ENCODE peak calls at places on chromosomes 3 and 15, in six cellular contexts. One of them, this sample, is unnamed.

GRCh38 chr3:108092556-108092955 is 1.7 kb upstream of the CD47 start:
- DNase-seq in upper lobe of left lung: no peak
- DNase-seq in vagina: no peak
- DNase-seq in K562: no peak
- DNase-seq in breast epithelium: no peak
- DNase-seq in HepG2: no peak
- DNase-seq in this sample: no peak

GRCh38 chr3:10553586-10554235 is 48.3 kb upstream of the ATP2B2 start:
- DNase-seq in vagina: no peak
- DNase-seq in breast epithelium: no peak
- DNase-seq in K562: peak; percentile 17
- DNase-seq in upper lobe of left lung: no peak
- DNase-seq in HepG2: no peak
- DNase-seq in this sample: no peak

GRCh38 chr3:10248984-10249748 is 907 bp downstream of the TATDN2 start:
- DNase-seq in breast epithelium: peak; percentile 19
- DNase-seq in K562: peak; percentile 71
- DNase-seq in upper lobe of left lung: peak; percentile 79
- DNase-seq in vagina: no peak
- DNase-seq in HepG2: no peak
- DNase-seq in this sample: peak; percentile 44

GRCh38 chr3:52436500-52437106 is 8.3 kb downstream of the SEMA3G start:
- DNase-seq in K562: no peak
- DNase-seq in breast epithelium: no peak
- DNase-seq in upper lobe of left lung: no peak
- DNase-seq in HepG2: no peak
- DNase-seq in vagina: no peak
- DNase-seq in this sample: no peak

GRCh38 chr3:66437341-66437929 is 63.4 kb downstream of the LRIG1 start:
- DNase-seq in upper lobe of left lung: no peak
- DNase-seq in breast epithelium: no peak
- DNase-seq in HepG2: no peak
- DNase-seq in vagina: no peak
- DNase-seq in K562: no peak
- DNase-seq in this sample: no peak

GRCh38 chr15:36090276-36090946 is 489.0 kb upstream of the CDIN1 start:
- DNase-seq in vagina: no peak
- DNase-seq in HepG2: no peak
- DNase-seq in upper lobe of left lung: no peak
- DNase-seq in K562: no peak
- DNase-seq in breast epithelium: no peak
- DNase-seq in this sample: no peak

GRCh38 chr15:67717776-67718175 is 107.5 kb upstream of the SKOR1 start:
- DNase-seq in vagina: no peak
- DNase-seq in upper lobe of left lung: no peak
- DNase-seq in K562: no peak
- DNase-seq in breast epithelium: no peak
- DNase-seq in HepG2: no peak
- DNase-seq in this sample: no peak

GRCh38 chr3:45915518-45916231 is 27.6 kb upstream of the CXCR6 start:
- DNase-seq in HepG2: no peak
- DNase-seq in breast epithelium: no peak
- DNase-seq in vagina: no peak
- DNase-seq in K562: peak; percentile 42
- DNase-seq in upper lobe of left lung: peak; percentile 60
- DNase-seq in this sample: peak; percentile 48

GRCh38 chr3:44865272-44866005 is 3.7 kb downstream of the TMEM42 start:
- DNase-seq in HepG2: no peak
- DNase-seq in K562: no peak
- DNase-seq in upper lobe of left lung: no peak
- DNase-seq in vagina: no peak
- DNase-seq in breast epithelium: no peak
- DNase-seq in this sample: no peak

GRCh38 chr3:186772886-186773417 is 10.4 kb upstream of the EIF4A2 start:
- DNase-seq in upper lobe of left lung: peak; percentile 88
- DNase-seq in HepG2: no peak
- DNase-seq in vagina: no peak
- DNase-seq in K562: no peak
- DNase-seq in breast epithelium: peak; percentile 47
- DNase-seq in this sample: peak; percentile 79

GRCh38 chr3:129602730-129603560 is 3.5 kb downstream of the PLXND1 start:
- DNase-seq in upper lobe of left lung: peak; percentile 67
- DNase-seq in vagina: no peak
- DNase-seq in breast epithelium: peak; percentile 53
- DNase-seq in HepG2: peak; percentile 55
- DNase-seq in K562: no peak
- DNase-seq in this sample: peak; percentile 56

GRCh38 chr3:156665296-156665695 is 9.1 kb upstream of the TIPARP start:
- DNase-seq in vagina: no peak
- DNase-seq in K562: no peak
- DNase-seq in upper lobe of left lung: no peak
- DNase-seq in breast epithelium: no peak
- DNase-seq in HepG2: no peak
- DNase-seq in this sample: no peak

GRCh38 chr3:171838218-171838720 is 4.9 kb upstream of the TMEM212 start:
- DNase-seq in breast epithelium: peak; percentile 57
- DNase-seq in HepG2: peak; percentile 90
- DNase-seq in K562: no peak
- DNase-seq in vagina: no peak
- DNase-seq in upper lobe of left lung: no peak
- DNase-seq in this sample: peak; percentile 20

GRCh38 chr3:4824948-4825325 is 154.3 kb upstream of the BHLHE40 start:
- DNase-seq in upper lobe of left lung: no peak
- DNase-seq in HepG2: peak; percentile 3
- DNase-seq in breast epithelium: no peak
- DNase-seq in K562: peak; percentile 63
- DNase-seq in vagina: no peak
- DNase-seq in this sample: no peak

GRCh38 chr3:52228266-52228665 is 2.8 kb upstream of the TLR9 start:
- DNase-seq in breast epithelium: no peak
- DNase-seq in K562: peak; percentile 25
- DNase-seq in HepG2: no peak
- DNase-seq in vagina: no peak
- DNase-seq in upper lobe of left lung: no peak
- DNase-seq in this sample: no peak

GRCh38 chr3:100396967-100397366 is 3.9 kb downstream of the TOMM70 start:
- DNase-seq in breast epithelium: no peak
- DNase-seq in HepG2: no peak
- DNase-seq in upper lobe of left lung: no peak
- DNase-seq in vagina: no peak
- DNase-seq in K562: no peak
- DNase-seq in this sample: no peak

GRCh38 chr3:71537211-71537611 is 46.3 kb downstream of the FOXP1 start:
- DNase-seq in HepG2: no peak
- DNase-seq in vagina: no peak
- DNase-seq in upper lobe of left lung: no peak
- DNase-seq in breast epithelium: peak; percentile 62
- DNase-seq in K562: no peak
- DNase-seq in this sample: no peak

GRCh38 chr3:193826126-193826795 is 233.3 kb downstream of the OPA1 start:
- DNase-seq in breast epithelium: peak; percentile 44
- DNase-seq in K562: no peak
- DNase-seq in HepG2: no peak
- DNase-seq in vagina: no peak
- DNase-seq in upper lobe of left lung: no peak
- DNase-seq in this sample: peak; percentile 27

GRCh38 chr3:135694142-135694541 is 271.4 kb upstream of the PPP2R3A start:
- DNase-seq in HepG2: no peak
- DNase-seq in breast epithelium: no peak
- DNase-seq in vagina: no peak
- DNase-seq in upper lobe of left lung: no peak
- DNase-seq in K562: no peak
- DNase-seq in this sample: no peak

GRCh38 chr15:60568301-60568742 is 89.4 kb upstream of the ICE2 start:
- DNase-seq in breast epithelium: no peak
- DNase-seq in K562: no peak
- DNase-seq in vagina: no peak
- DNase-seq in upper lobe of left lung: no peak
- DNase-seq in HepG2: no peak
- DNase-seq in this sample: peak; percentile 48

GRCh38 chr15:40338921-40339620 is 1.7 kb downstream of the CCDC9B start:
- DNase-seq in K562: no peak
- DNase-seq in HepG2: peak; percentile 85
- DNase-seq in upper lobe of left lung: peak; percentile 39
- DNase-seq in breast epithelium: peak; percentile 94
- DNase-seq in vagina: no peak
- DNase-seq in this sample: peak; percentile 35

DNA sequence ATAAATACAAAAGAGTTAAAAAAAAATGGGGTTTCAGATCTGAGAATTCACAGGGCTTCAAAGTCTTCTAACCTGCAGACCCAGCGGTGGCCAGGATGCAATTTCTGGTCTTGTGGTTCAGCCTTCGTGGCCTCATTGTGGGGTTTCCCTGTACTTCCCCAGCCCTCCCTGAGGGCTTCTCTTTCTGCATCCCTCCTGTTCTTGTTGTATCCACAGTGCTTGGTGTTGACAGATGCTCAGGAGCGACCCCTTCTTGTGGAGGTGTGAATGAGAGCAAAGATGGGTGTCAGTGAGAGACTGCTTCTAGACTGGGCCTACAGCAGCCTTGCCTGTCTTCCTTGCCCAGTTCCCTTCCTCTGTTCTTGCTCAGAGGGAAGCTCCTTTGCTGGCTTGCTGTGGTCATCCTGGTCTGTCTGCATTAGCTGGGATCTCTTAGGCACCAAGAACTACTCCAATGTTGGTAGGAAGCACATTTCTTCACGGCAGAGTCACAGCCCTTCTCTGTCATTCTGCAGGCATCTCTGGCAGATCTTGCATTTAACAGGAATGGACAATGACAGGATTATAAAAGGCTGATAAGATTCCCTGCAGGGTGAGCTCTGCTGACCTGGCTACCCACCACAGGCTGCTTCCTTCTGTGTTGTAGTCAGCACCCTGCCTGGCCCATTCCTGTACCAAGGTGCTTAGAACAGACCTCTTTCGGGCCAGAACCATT is 317.8 kb upstream of the C2CD4B start:
- DNase-seq in vagina: no peak
- DNase-seq in breast epithelium: no peak
- DNase-seq in K562: peak; percentile 14
- DNase-seq in upper lobe of left lung: no peak
- DNase-seq in HepG2: peak; percentile 48
- DNase-seq in this sample: no peak
- TF ChIP-seq CTCF in vagina: no peak
- TF ChIP-seq CTCF in breast epithelium: no peak
- TF ChIP-seq CTCF in K562: peak; percentile 58
- TF ChIP-seq CTCF in upper lobe of left lung: no peak
- TF ChIP-seq CTCF in HepG2: peak; percentile 44
- TF ChIP-seq CTCF in this sample: no peak

GRCh38 chr3:139353920-139354556 is 10.2 kb downstream of the MRPS22 start:
- DNase-seq in K562: peak; percentile 60
- DNase-seq in breast epithelium: no peak
- DNase-seq in HepG2: peak; percentile 62
- DNase-seq in upper lobe of left lung: no peak
- DNase-seq in vagina: no peak
- DNase-seq in this sample: no peak
- TF ChIP-seq POLR2AphosphoS5 in K562: no peak
- TF ChIP-seq POLR2AphosphoS5 in breast epithelium: no peak
- TF ChIP-seq POLR2AphosphoS5 in HepG2: no peak
- TF ChIP-seq POLR2AphosphoS5 in upper lobe of left lung: no peak
- TF ChIP-seq POLR2AphosphoS5 in vagina: no peak
- TF ChIP-seq POLR2AphosphoS5 in this sample: no peak

DNA sequence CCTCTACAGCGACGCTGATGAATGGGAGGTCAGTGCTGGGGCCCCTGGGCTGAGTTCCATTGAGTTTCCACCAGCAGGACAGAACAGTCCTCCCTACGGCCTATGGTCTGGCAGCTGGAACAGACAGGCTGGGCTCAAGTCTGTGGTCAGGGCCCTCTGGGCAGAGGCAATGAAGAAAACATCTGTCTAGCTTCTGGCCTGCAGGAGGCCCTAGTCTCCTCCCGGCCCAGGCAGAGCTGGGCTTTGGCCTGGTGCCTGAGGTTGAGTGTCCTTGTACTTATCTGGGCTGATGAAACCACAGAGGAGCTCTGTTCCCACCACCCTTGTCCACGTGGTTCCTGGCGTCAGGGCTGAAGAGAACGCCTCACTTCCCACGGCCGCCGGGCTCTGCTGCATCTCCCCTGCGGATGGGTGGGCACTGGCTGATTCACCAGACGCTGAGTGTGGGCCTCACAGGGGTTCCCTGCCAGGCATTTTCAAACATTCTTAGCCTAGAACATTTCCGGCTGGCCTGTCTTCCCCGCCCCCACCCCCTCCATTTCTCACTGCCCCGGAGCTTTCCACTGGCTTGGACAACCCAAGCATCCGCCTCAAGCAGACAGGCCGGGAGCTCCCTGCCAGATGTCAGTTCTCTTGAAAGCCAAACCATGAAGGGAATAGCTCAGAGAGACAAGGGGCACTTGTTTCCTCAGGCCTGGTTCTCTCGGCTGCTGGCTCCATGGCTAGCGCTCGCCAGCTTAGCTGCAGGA is 20.3 kb downstream of the PPCDC start:
- DNase-seq in breast epithelium: peak; percentile 92
- DNase-seq in K562: peak; percentile 78
- DNase-seq in upper lobe of left lung: peak; percentile 88
- DNase-seq in vagina: peak; percentile 99
- DNase-seq in HepG2: peak; percentile 96
- DNase-seq in this sample: peak; percentile 91
- TF ChIP-seq CTCF in breast epithelium: peak; percentile 58
- TF ChIP-seq CTCF in K562: peak; percentile 82
- TF ChIP-seq CTCF in upper lobe of left lung: peak; percentile 54
- TF ChIP-seq CTCF in vagina: peak; percentile 7
- TF ChIP-seq CTCF in HepG2: peak; percentile 91
- TF ChIP-seq CTCF in this sample: peak; percentile 13

GRCh38 chr3:149716984-149717383 is 35.3 kb downstream of the COMMD2 start:
- DNase-seq in upper lobe of left lung: no peak
- DNase-seq in K562: no peak
- DNase-seq in HepG2: no peak
- DNase-seq in breast epithelium: no peak
- DNase-seq in vagina: no peak
- DNase-seq in this sample: no peak

GRCh38 chr3:149717391-149718056 is 34.8 kb downstream of the COMMD2 start:
- DNase-seq in breast epithelium: peak; percentile 51
- DNase-seq in K562: peak; percentile 45
- DNase-seq in vagina: no peak
- DNase-seq in HepG2: peak; percentile 51
- DNase-seq in upper lobe of left lung: no peak
- DNase-seq in this sample: peak; percentile 41

GRCh38 chr3:149723781-149724180 is 28.5 kb downstream of the COMMD2 start:
- DNase-seq in vagina: no peak
- DNase-seq in K562: no peak
- DNase-seq in breast epithelium: no peak
- DNase-seq in HepG2: no peak
- DNase-seq in upper lobe of left lung: no peak
- DNase-seq in this sample: no peak

GRCh38 chr3:149715247-149715646 is 37.0 kb downstream of the COMMD2 start:
- DNase-seq in breast epithelium: no peak
- DNase-seq in K562: no peak
- DNase-seq in HepG2: no peak
- DNase-seq in vagina: no peak
- DNase-seq in upper lobe of left lung: peak; percentile 69
- DNase-seq in this sample: no peak

DNA sequence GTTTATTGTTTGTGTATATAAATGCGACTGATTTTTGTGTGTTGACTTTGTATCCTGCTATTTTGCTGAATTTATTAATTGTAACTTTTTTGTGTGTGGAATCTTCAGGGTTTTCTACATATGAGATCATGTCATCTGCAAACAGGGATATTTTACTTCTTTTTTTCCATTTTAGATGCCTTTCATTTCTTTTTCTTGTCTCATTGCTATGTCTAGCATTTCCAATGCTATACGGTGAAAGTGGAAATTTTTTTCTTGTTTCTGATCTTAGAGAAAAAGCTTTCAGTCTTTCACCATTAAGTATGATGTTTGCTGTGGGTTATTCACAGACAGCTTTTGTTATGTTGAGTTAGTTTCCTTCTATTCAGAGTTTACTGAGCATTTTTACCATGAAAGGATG is 31.4 kb downstream of the COMMD2 start:
- DNase-seq in HepG2: no peak
- DNase-seq in breast epithelium: no peak
- DNase-seq in upper lobe of left lung: no peak
- DNase-seq in vagina: no peak
- DNase-seq in K562: no peak
- DNase-seq in this sample: no peak
- TF ChIP-seq POLR2AphosphoS5 in HepG2: no peak
- TF ChIP-seq POLR2AphosphoS5 in breast epithelium: no peak
- TF ChIP-seq POLR2AphosphoS5 in upper lobe of left lung: no peak
- TF ChIP-seq POLR2AphosphoS5 in vagina: no peak
- TF ChIP-seq POLR2AphosphoS5 in K562: no peak
- TF ChIP-seq POLR2AphosphoS5 in this sample: no peak